ENCODE peak calls at places on chromosomes 1 and 21, in ten cellular contexts. One of them, this sample, is unnamed.
A peak's percentile ranks its signal among the peaks of the same experiment; 100 is the strongest.

GRCh38 chr1:107750364-107750959 is 214.5 kb downstream of the VAV3 start:
- DNase-seq in heart right ventricle: no peak
- DNase-seq in IMR-90: peak; percentile 43
- DNase-seq in PC-3: peak; percentile 85
- DNase-seq in GM12864: peak; percentile 18
- DNase-seq in colonic mucosa: peak; percentile 82
- DNase-seq in lower leg skin: peak; percentile 51
- DNase-seq in left ventricle myocardium inferior: no peak
- DNase-seq in kidney: peak; percentile 45
- DNase-seq in lower lobe of right lung: peak; percentile 52
- DNase-seq in this sample: peak; percentile 68

GRCh38 chr1:164518692-164519332 is 40.2 kb upstream of the PBX1 start:
- DNase-seq in heart right ventricle: no peak
- DNase-seq in IMR-90: no peak
- DNase-seq in PC-3: no peak
- DNase-seq in GM12864: no peak
- DNase-seq in colonic mucosa: no peak
- DNase-seq in lower leg skin: no peak
- DNase-seq in left ventricle myocardium inferior: no peak
- DNase-seq in kidney: no peak
- DNase-seq in lower lobe of right lung: no peak
- DNase-seq in this sample: no peak

GRCh38 chr1:100353073-100353801 is 931 bp downstream of the CDC14A start:
- DNase-seq in heart right ventricle: peak; percentile 41
- DNase-seq in IMR-90: no peak
- DNase-seq in PC-3: no peak
- DNase-seq in GM12864: no peak
- DNase-seq in colonic mucosa: peak; percentile 57
- DNase-seq in lower leg skin: peak; percentile 18
- DNase-seq in left ventricle myocardium inferior: no peak
- DNase-seq in kidney: peak; percentile 83
- DNase-seq in lower lobe of right lung: peak; percentile 58
- DNase-seq in this sample: no peak

GRCh38 chr1:85815906-85816305 is 107.7 kb upstream of the ZNHIT6 start:
- DNase-seq in heart right ventricle: no peak
- DNase-seq in IMR-90: no peak
- DNase-seq in PC-3: no peak
- DNase-seq in GM12864: no peak
- DNase-seq in colonic mucosa: no peak
- DNase-seq in lower leg skin: peak; percentile 19
- DNase-seq in left ventricle myocardium inferior: peak; percentile 28
- DNase-seq in kidney: no peak
- DNase-seq in lower lobe of right lung: no peak
- DNase-seq in this sample: no peak

GRCh38 chr1:220344745-220345144 is 72.5 kb upstream of the RAB3GAP2 start:
- DNase-seq in heart right ventricle: no peak
- DNase-seq in IMR-90: no peak
- DNase-seq in PC-3: no peak
- DNase-seq in GM12864: no peak
- DNase-seq in colonic mucosa: no peak
- DNase-seq in lower leg skin: no peak
- DNase-seq in left ventricle myocardium inferior: no peak
- DNase-seq in kidney: no peak
- DNase-seq in lower lobe of right lung: no peak
- DNase-seq in this sample: no peak

GRCh38 chr1:235408503-235408960 is 41.3 kb downstream of the TBCE start:
- DNase-seq in heart right ventricle: no peak
- DNase-seq in IMR-90: no peak
- DNase-seq in PC-3: no peak
- DNase-seq in GM12864: no peak
- DNase-seq in colonic mucosa: no peak
- DNase-seq in lower leg skin: no peak
- DNase-seq in left ventricle myocardium inferior: no peak
- DNase-seq in kidney: no peak
- DNase-seq in lower lobe of right lung: no peak
- DNase-seq in this sample: no peak

GRCh38 chr1:115641762-115642167 is at the start of gene VANGL1:
- DNase-seq in heart right ventricle: peak; percentile 81
- DNase-seq in IMR-90: peak; percentile 49
- DNase-seq in PC-3: peak; percentile 79
- DNase-seq in GM12864: no peak
- DNase-seq in colonic mucosa: peak; percentile 79
- DNase-seq in lower leg skin: peak; percentile 41
- DNase-seq in left ventricle myocardium inferior: peak; percentile 79
- DNase-seq in kidney: peak; percentile 88
- DNase-seq in lower lobe of right lung: peak; percentile 78
- DNase-seq in this sample: peak; percentile 63

GRCh38 chr1:40798366-40799310 is 15.1 kb downstream of the KCNQ4 start:
- DNase-seq in heart right ventricle: no peak
- DNase-seq in IMR-90: no peak
- DNase-seq in PC-3: no peak
- DNase-seq in GM12864: no peak
- DNase-seq in colonic mucosa: no peak
- DNase-seq in lower leg skin: no peak
- DNase-seq in left ventricle myocardium inferior: no peak
- DNase-seq in kidney: no peak
- DNase-seq in lower lobe of right lung: no peak
- DNase-seq in this sample: no peak

GRCh38 chr1:54227836-54228435 is 28.0 kb downstream of the MRPL37 start:
- DNase-seq in heart right ventricle: no peak
- DNase-seq in IMR-90: no peak
- DNase-seq in PC-3: no peak
- DNase-seq in GM12864: no peak
- DNase-seq in colonic mucosa: no peak
- DNase-seq in lower leg skin: no peak
- DNase-seq in left ventricle myocardium inferior: no peak
- DNase-seq in kidney: peak; percentile 64
- DNase-seq in lower lobe of right lung: no peak
- DNase-seq in this sample: no peak

GRCh38 chr1:228109073-228109961 is at the start of gene MRPL55:
- DNase-seq in heart right ventricle: peak; percentile 98
- DNase-seq in IMR-90: peak; percentile 95
- DNase-seq in PC-3: peak; percentile 100
- DNase-seq in GM12864: peak; percentile 87
- DNase-seq in colonic mucosa: peak; percentile 100
- DNase-seq in lower leg skin: peak; percentile 98
- DNase-seq in left ventricle myocardium inferior: peak; percentile 97
- DNase-seq in kidney: peak; percentile 99
- DNase-seq in lower lobe of right lung: peak; percentile 97
- DNase-seq in this sample: peak; percentile 96
- TF ChIP-seq CTCF in heart right ventricle: no peak
- TF ChIP-seq CTCF in IMR-90: no peak
- TF ChIP-seq CTCF in PC-3: peak; percentile 37
- TF ChIP-seq CTCF in GM12864: peak; percentile 8
- TF ChIP-seq CTCF in colonic mucosa: no peak
- TF ChIP-seq CTCF in lower leg skin: no peak
- TF ChIP-seq CTCF in left ventricle myocardium inferior: peak; percentile 28
- TF ChIP-seq CTCF in kidney: no peak
- TF ChIP-seq CTCF in lower lobe of right lung: no peak
- TF ChIP-seq CTCF in this sample: peak; percentile 8

DNA sequence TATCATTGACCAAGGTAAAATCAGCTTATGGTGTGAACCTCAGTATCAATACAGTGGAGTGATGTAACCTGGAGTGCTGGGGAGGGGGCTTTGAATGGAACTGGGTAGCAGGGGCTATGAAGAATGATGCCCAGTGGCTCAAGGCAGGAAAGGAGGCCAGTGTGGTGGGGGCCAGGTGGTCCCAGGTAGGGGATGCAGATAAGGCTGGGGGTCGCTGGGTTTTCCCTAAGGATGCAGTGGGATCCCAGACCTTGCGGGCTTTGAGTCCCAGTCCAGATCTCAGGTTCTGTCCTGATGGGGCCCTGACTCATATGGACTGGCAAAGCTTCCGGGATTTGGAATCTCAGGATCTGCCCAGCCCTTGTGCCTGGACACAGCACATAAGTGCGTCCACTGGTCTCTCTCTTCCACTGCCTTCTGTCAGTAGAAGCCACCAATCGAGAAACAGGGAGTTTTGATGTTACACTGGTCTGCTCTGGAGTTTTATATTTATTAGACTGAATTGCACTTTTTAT is 52.0 kb downstream of the S100B start:
- DNase-seq in heart right ventricle: no peak
- DNase-seq in IMR-90: no peak
- DNase-seq in PC-3: no peak
- DNase-seq in GM12864: no peak
- DNase-seq in colonic mucosa: no peak
- DNase-seq in lower leg skin: no peak
- DNase-seq in left ventricle myocardium inferior: no peak
- DNase-seq in kidney: no peak
- DNase-seq in lower lobe of right lung: no peak
- DNase-seq in this sample: no peak
- H3K4me3 ChIP-seq in heart right ventricle: no peak overlapping the region
- H3K4me3 ChIP-seq in IMR-90: no peak overlapping the region
- H3K4me3 ChIP-seq in PC-3: no peak overlapping the region
- H3K4me3 ChIP-seq in GM12864: no peak overlapping the region
- H3K4me3 ChIP-seq in colonic mucosa: no peak overlapping the region
- H3K4me3 ChIP-seq in lower leg skin: no peak overlapping the region
- H3K4me3 ChIP-seq in left ventricle myocardium inferior: no peak overlapping the region
- H3K4me3 ChIP-seq in kidney: no peak overlapping the region
- H3K4me3 ChIP-seq in lower lobe of right lung: no peak overlapping the region
- H3K4me3 ChIP-seq in this sample: no peak overlapping the region

DNA sequence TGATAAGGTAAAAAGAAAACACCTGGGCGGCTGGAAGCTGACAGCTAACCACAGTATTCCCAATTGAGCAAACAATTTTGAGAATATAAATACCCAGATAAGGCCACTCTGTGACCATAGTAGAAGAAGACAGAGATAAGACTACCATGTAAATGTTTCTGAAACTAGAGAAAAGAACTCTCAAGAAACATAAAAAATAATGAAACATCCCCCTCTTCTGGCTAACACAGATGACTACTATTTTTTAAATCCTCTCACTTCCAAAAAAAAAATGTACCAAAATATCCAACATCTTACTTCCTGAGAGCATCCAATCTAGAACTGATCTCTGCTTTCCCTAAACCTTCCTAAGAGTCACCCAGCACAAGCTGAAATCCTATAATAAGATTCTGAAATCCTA is 125.9 kb downstream of the HFM1 start:
- DNase-seq in heart right ventricle: no peak
- DNase-seq in IMR-90: peak; percentile 28
- DNase-seq in PC-3: peak; percentile 25
- DNase-seq in GM12864: no peak
- DNase-seq in colonic mucosa: no peak
- DNase-seq in lower leg skin: no peak
- DNase-seq in left ventricle myocardium inferior: no peak
- DNase-seq in kidney: no peak
- DNase-seq in lower lobe of right lung: no peak
- DNase-seq in this sample: peak; percentile 21
- TF ChIP-seq CTCF in heart right ventricle: peak; percentile 24
- TF ChIP-seq CTCF in IMR-90: peak; percentile 41
- TF ChIP-seq CTCF in PC-3: peak; percentile 59
- TF ChIP-seq CTCF in GM12864: no peak
- TF ChIP-seq CTCF in colonic mucosa: no peak
- TF ChIP-seq CTCF in lower leg skin: no peak
- TF ChIP-seq CTCF in left ventricle myocardium inferior: peak; percentile 22
- TF ChIP-seq CTCF in kidney: peak; percentile 6
- TF ChIP-seq CTCF in lower lobe of right lung: peak; percentile 24
- TF ChIP-seq CTCF in this sample: peak; percentile 8

GRCh38 chr1:89068291-89068690 is 3.3 kb upstream of the GBP1 start:
- DNase-seq in heart right ventricle: no peak
- DNase-seq in IMR-90: peak; percentile 73
- DNase-seq in PC-3: peak; percentile 73
- DNase-seq in GM12864: no peak
- DNase-seq in colonic mucosa: no peak
- DNase-seq in lower leg skin: no peak
- DNase-seq in left ventricle myocardium inferior: no peak
- DNase-seq in kidney: no peak
- DNase-seq in lower lobe of right lung: no peak
- DNase-seq in this sample: peak; percentile 68

GRCh38 chr1:89065077-89065868 is at the start of gene GBP1:
- DNase-seq in heart right ventricle: no peak
- DNase-seq in IMR-90: peak; percentile 88
- DNase-seq in PC-3: peak; percentile 29
- DNase-seq in GM12864: no peak
- DNase-seq in colonic mucosa: no peak
- DNase-seq in lower leg skin: peak; percentile 43
- DNase-seq in left ventricle myocardium inferior: no peak
- DNase-seq in kidney: no peak
- DNase-seq in lower lobe of right lung: no peak
- DNase-seq in this sample: peak; percentile 88

GRCh38 chr1:89070509-89070908 is 5.5 kb upstream of the GBP1 start:
- DNase-seq in heart right ventricle: no peak
- DNase-seq in IMR-90: no peak
- DNase-seq in PC-3: no peak
- DNase-seq in GM12864: no peak
- DNase-seq in colonic mucosa: no peak
- DNase-seq in lower leg skin: no peak
- DNase-seq in left ventricle myocardium inferior: no peak
- DNase-seq in kidney: no peak
- DNase-seq in lower lobe of right lung: no peak
- DNase-seq in this sample: no peak

GRCh38 chr1:89069955-89070354 is 4.9 kb upstream of the GBP1 start:
- DNase-seq in heart right ventricle: no peak
- DNase-seq in IMR-90: no peak
- DNase-seq in PC-3: no peak
- DNase-seq in GM12864: no peak
- DNase-seq in colonic mucosa: no peak
- DNase-seq in lower leg skin: no peak
- DNase-seq in left ventricle myocardium inferior: no peak
- DNase-seq in kidney: no peak
- DNase-seq in lower lobe of right lung: no peak
- DNase-seq in this sample: peak; percentile 5
- H3K4me3 ChIP-seq in heart right ventricle: peak overlapping the region; percentile 37
- H3K4me3 ChIP-seq in IMR-90: no peak overlapping the region
- H3K4me3 ChIP-seq in PC-3: peak overlapping the region; percentile 7
- H3K4me3 ChIP-seq in GM12864: no peak overlapping the region
- H3K4me3 ChIP-seq in colonic mucosa: peak overlapping the region; percentile 0
- H3K4me3 ChIP-seq in lower leg skin: no peak overlapping the region
- H3K4me3 ChIP-seq in left ventricle myocardium inferior: peak overlapping the region; percentile 50
- H3K4me3 ChIP-seq in kidney: peak overlapping the region; percentile 49
- H3K4me3 ChIP-seq in lower lobe of right lung: peak overlapping the region; percentile 36
- H3K4me3 ChIP-seq in this sample: no peak overlapping the region

GRCh38 chr21:41772351-41773080 is 5.7 kb upstream of the RIPK4 start:
- DNase-seq in heart right ventricle: no peak
- DNase-seq in IMR-90: no peak
- DNase-seq in PC-3: no peak
- DNase-seq in GM12864: no peak
- DNase-seq in colonic mucosa: no peak
- DNase-seq in lower leg skin: no peak
- DNase-seq in left ventricle myocardium inferior: no peak
- DNase-seq in kidney: no peak
- DNase-seq in lower lobe of right lung: no peak
- DNase-seq in this sample: no peak
- TF ChIP-seq CTCF in heart right ventricle: no peak
- TF ChIP-seq CTCF in IMR-90: no peak
- TF ChIP-seq CTCF in PC-3: peak; percentile 15
- TF ChIP-seq CTCF in GM12864: no peak
- TF ChIP-seq CTCF in colonic mucosa: no peak
- TF ChIP-seq CTCF in lower leg skin: no peak
- TF ChIP-seq CTCF in left ventricle myocardium inferior: no peak
- TF ChIP-seq CTCF in kidney: no peak
- TF ChIP-seq CTCF in lower lobe of right lung: no peak
- TF ChIP-seq CTCF in this sample: no peak

GRCh38 chr1:59061876-59062275 is 235.0 kb upstream of the FGGY start:
- DNase-seq in heart right ventricle: peak; percentile 43
- DNase-seq in IMR-90: peak; percentile 90
- DNase-seq in PC-3: peak; percentile 46
- DNase-seq in GM12864: no peak
- DNase-seq in colonic mucosa: peak; percentile 43
- DNase-seq in lower leg skin: peak; percentile 87
- DNase-seq in left ventricle myocardium inferior: peak; percentile 65
- DNase-seq in kidney: no peak
- DNase-seq in lower lobe of right lung: peak; percentile 51
- DNase-seq in this sample: peak; percentile 97
- H3K4me3 ChIP-seq in heart right ventricle: peak overlapping the region; percentile 21
- H3K4me3 ChIP-seq in IMR-90: peak overlapping the region; percentile 49
- H3K4me3 ChIP-seq in PC-3: no peak overlapping the region
- H3K4me3 ChIP-seq in GM12864: no peak overlapping the region
- H3K4me3 ChIP-seq in colonic mucosa: no peak overlapping the region
- H3K4me3 ChIP-seq in lower leg skin: no peak overlapping the region
- H3K4me3 ChIP-seq in left ventricle myocardium inferior: peak overlapping the region; percentile 55
- H3K4me3 ChIP-seq in kidney: peak overlapping the region; percentile 11
- H3K4me3 ChIP-seq in lower lobe of right lung: peak overlapping the region; percentile 29
- H3K4me3 ChIP-seq in this sample: peak overlapping the region; percentile 43

GRCh38 chr1:244835276-244836134 is at the start of gene COX20:
- DNase-seq in heart right ventricle: peak; percentile 89
- DNase-seq in IMR-90: peak; percentile 88
- DNase-seq in PC-3: peak; percentile 95
- DNase-seq in GM12864: peak; percentile 66
- DNase-seq in colonic mucosa: peak; percentile 92
- DNase-seq in lower leg skin: peak; percentile 87
- DNase-seq in left ventricle myocardium inferior: peak; percentile 90
- DNase-seq in kidney: peak; percentile 97
- DNase-seq in lower lobe of right lung: peak; percentile 92
- DNase-seq in this sample: peak; percentile 93
- TF ChIP-seq CTCF in heart right ventricle: no peak
- TF ChIP-seq CTCF in IMR-90: no peak
- TF ChIP-seq CTCF in PC-3: no peak
- TF ChIP-seq CTCF in GM12864: no peak
- TF ChIP-seq CTCF in colonic mucosa: no peak
- TF ChIP-seq CTCF in lower leg skin: no peak
- TF ChIP-seq CTCF in left ventricle myocardium inferior: peak; percentile 16
- TF ChIP-seq CTCF in kidney: no peak
- TF ChIP-seq CTCF in lower lobe of right lung: no peak
- TF ChIP-seq CTCF in this sample: no peak